ENCODE peak calls at places on chromosome 5, in seven cellular contexts. R is breast epithelium; E is neuronal stem cell; V is heart right ventricle; W is AG04450; U is CD8-positive, alpha-beta T cell; F is GM23248. M is an unnamed sample. For H3K9me3, the result is how much of the 10 kb centered on the place peaks cover.

GRCh38 chr5:170625221-170626165 is 121.7 kb downstream of the KCNIP1 start:
- DNase-seq in E (no peak), U (no peak), F (no peak), R (no peak), V (no peak), W (no peak), M (no peak)

GRCh38 chr5:139022528-139022927 is 147.4 kb upstream of the LRRTM2 start:
- DNase-seq in R (peak), U (no peak), V (no peak), E (no peak), F (peak), W (no peak), M (no peak)

GRCh38 chr5:133830281-133830680 is 138.1 kb downstream of the C5orf15 start:
- DNase-seq in F (no peak), V (no peak), U (no peak), R (no peak), E (no peak), W (no peak), M (no peak)

GRCh38 chr5:17713301-17713700 is 79.0 kb downstream of the TAF11L14 start:
- DNase-seq in U (no peak), V (no peak), W (no peak), E (no peak), R (no peak), F (no peak), M (no peak)

GRCh38 chr5:55600536-55601208 is 65.9 kb upstream of the PLPP1 start:
- DNase-seq in F (peak), V (no peak), E (no peak), U (no peak), R (no peak), W (no peak), M (no peak)

GRCh38 chr5:36276864-36277263 is 24.8 kb downstream of the RANBP3L start:
- DNase-seq in V (no peak), R (no peak), W (no peak), E (no peak), F (no peak), U (no peak), M (no peak)

GRCh38 chr5:53501054-53501453 is 20.6 kb downstream of the FST start:
- DNase-seq in U (no peak), F (no peak), V (no peak), W (no peak), R (no peak), E (no peak), M (no peak)

GRCh38 chr5:142644127-142644526 is 41.8 kb downstream of the FGF1 start:
- DNase-seq in V (no peak), U (no peak), F (peak), E (no peak), R (no peak), W (no peak), M (no peak)

GRCh38 chr5:171418982-171419662 is at the start of gene FGF18:
- DNase-seq in R (no peak), W (no peak), U (no peak), V (peak), E (peak), F (peak), M (peak)

GRCh38 chr5:431001-431710 is 11.8 kb upstream of the EXOC3 start:
- DNase-seq in U (peak), W (no peak), E (peak), R (no peak), F (peak), V (peak), M (no peak)

GRCh38 chr5:119071573-119071874 is 637 bp downstream of the DMXL1 start:
- DNase-seq in V (no peak), E (no peak), W (no peak), F (no peak), R (no peak), U (no peak), M (no peak)

DNA sequence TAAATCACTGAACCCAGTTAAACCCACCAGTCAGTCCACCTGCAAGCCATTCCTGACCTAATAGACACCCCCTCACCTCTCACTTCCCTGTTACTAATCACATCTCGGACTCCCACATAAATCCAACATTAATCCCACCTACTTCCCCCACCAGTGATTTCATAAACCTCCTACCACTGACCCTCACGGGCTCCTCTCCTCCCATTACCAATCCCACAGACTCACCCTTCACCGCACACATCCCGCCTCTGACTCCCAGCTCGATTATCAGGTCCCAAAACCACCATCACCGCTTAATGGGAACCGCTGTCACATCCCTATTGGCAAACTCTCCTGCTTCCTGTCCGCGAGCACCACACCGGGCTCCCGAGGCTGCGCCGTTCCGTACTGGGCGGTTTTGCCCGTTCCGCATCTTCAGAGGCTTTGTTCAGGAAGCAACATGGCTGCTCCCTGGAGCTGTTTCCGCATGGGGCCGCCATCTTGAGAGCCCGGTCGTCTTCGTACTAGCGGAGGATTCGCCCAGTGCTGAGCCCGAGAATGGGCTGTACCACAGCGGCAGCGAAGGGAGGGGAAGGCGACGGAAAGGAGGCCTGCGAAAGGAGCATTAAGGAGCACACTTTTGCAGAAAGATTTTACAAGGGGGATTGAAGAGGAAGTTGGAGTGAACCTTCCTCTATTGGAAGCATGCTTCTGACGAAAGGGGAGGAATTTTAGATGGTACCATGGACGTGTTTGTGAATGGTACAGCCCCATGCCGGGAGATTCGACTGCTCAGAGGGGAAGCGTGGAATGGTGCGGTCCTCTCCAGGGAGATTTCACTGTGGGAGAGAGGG is at the start of gene ZNF300:
- DNase-seq in U (peak), E (peak), F (peak), V (peak), R (peak), W (peak), M (peak)
- H3K9me3 ChIP-seq in U (under half), E (half or more), F (under half), V (under half), R (under half), W (under half), M (half or more)

GRCh38 chr5:2370626-2371418 is 380.7 kb downstream of the IRX2 start:
- DNase-seq in W (no peak), F (no peak), U (no peak), E (no peak), V (no peak), R (no peak), M (no peak)
- H3K9me3 ChIP-seq in W (half or more), F (under half), U (under half), E (under half), V (under half), R (under half), M (under half)

DNA sequence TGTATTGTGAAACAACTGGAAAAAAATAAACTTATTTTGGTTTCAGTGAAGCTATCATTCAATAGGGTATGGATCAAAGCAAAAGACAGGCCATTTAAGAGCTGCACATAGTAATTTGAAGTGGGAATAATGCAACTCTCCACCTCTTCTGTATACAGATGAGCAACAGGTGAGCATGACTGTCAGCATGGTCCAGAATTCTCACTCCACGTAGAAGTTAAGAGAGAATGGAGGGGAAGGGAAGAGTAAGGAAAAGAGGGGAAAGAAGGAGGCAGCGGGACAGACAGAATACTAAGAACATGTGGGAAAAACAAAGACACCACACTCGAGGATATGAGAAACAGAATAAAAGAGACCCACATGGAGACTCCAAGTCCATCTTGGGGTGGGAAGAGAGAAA is 396.1 kb upstream of the GRIA1 start:
- DNase-seq in W (no peak), R (no peak), E (no peak), V (no peak), U (no peak), F (no peak), M (no peak)
- H3K9me3 ChIP-seq in W (under half), R (under half), E (under half), V (under half), U (under half), F (under half), M (under half)

DNA sequence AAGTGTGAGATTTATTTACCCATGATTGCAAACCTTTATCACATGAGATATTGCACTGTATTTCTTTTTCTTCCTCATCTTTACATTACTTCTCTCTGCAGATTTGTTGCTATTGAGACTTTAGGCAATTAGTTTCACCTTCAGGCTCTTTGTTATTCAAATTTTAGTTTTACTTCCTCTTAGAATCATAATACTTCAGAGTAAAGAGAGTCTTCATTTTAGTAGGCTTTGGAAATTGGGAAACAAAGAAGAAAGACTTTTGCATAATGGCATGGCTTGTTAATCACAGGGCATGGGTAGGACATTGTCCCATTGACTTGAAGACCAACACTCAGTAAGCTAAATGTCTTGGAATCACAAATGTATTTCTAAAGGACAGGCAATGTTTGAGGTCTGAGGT is 1.2 kb upstream of the PCDHGA5 start:
- DNase-seq in U (no peak), F (no peak), R (no peak), W (no peak), V (no peak), E (no peak), M (no peak)
- H3K9me3 ChIP-seq in U (under half), F (under half), R (half or more), W (half or more), V (under half), E (half or more), M (half or more)

GRCh38 chr5:12269164-12269563 is 364.9 kb upstream of the CTNND2 start:
- DNase-seq in V (no peak), U (no peak), R (no peak), E (no peak), F (no peak), W (no peak), M (no peak)

GRCh38 chr5:12274236-12274635 is 370.0 kb upstream of the CTNND2 start:
- DNase-seq in F (no peak), R (no peak), U (no peak), E (no peak), W (no peak), V (no peak), M (no peak)

GRCh38 chr5:12272389-12272788 is 368.1 kb upstream of the CTNND2 start:
- DNase-seq in W (no peak), E (no peak), F (no peak), V (no peak), R (no peak), U (no peak), M (no peak)

GRCh38 chr5:12270914-12271313 is 366.7 kb upstream of the CTNND2 start:
- DNase-seq in U (no peak), E (no peak), W (no peak), F (no peak), V (no peak), R (no peak), M (no peak)
- H3K9me3 ChIP-seq in U (under half), E (under half), W (under half), F (under half), V (under half), R (under half), M (under half)

GRCh38 chr5:140883373-140883772 is 1.4 kb downstream of the PCDHA13 start:
- DNase-seq in E (no peak), U (no peak), F (no peak), W (no peak), R (no peak), V (no peak), M (no peak)

GRCh38 chr5:140882591-140882899 is 621 bp downstream of the PCDHA13 start:
- DNase-seq in W (no peak), E (no peak), V (no peak), R (no peak), F (no peak), U (no peak), M (no peak)

GRCh38 chr5:140881889-140882590 is at the start of gene PCDHA13:
- DNase-seq in R (no peak), E (no peak), V (no peak), F (peak), W (no peak), U (no peak), M (no peak)

GRCh38 chr5:140883927-140884697 is 2.2 kb downstream of the PCDHA13 start:
- DNase-seq in V (no peak), R (no peak), U (no peak), F (no peak), W (no peak), E (no peak), M (no peak)
- H3K9me3 ChIP-seq in V (under half), R (under half), U (under half), F (under half), W (under half), E (under half), M (under half)

M was measured in CD4-positive, alpha-beta T cell.